ENCODE peak calls at places on chromosomes 5 and 9, in eight cellular contexts. U, B, D, J, O, G, Y and H are unnamed samples. For H3K4me1, the result is how much of the 10 kb centered on the place peaks cover.

GRCh38 chr9:34991833-34992375 is 2.4 kb downstream of the DNAJB5 start:
- DNase-seq in U (no peak), B (no peak), D (peak), J (no peak), O (peak), G (no peak), Y (no peak), H (no peak)

GRCh38 chr9:36479086-36479485 is 79.0 kb upstream of the RNF38 start:
- DNase-seq in U (no peak), B (no peak), D (no peak), J (no peak), O (no peak), G (no peak), Y (no peak), H (no peak)

GRCh38 chr9:78146241-78146640 is 89.6 kb upstream of the CEP78 start:
- DNase-seq in U (no peak), B (no peak), D (no peak), J (no peak), O (no peak), G (no peak), Y (no peak), H (no peak)

GRCh38 chr9:10331157-10331556 is 281.6 kb downstream of the PTPRD start:
- DNase-seq in U (no peak), B (no peak), D (no peak), J (no peak), O (no peak), G (no peak), Y (no peak), H (no peak)

GRCh38 chr5:107483196-107483595 is 187.5 kb downstream of the EFNA5 start:
- DNase-seq in U (no peak), B (no peak), D (no peak), J (no peak), O (no peak), G (no peak), Y (no peak), H (no peak)

GRCh38 chr5:41414598-41414997 is 95.8 kb downstream of the PLCXD3 start:
- DNase-seq in U (no peak), B (no peak), D (no peak), J (peak), O (peak), G (peak), Y (no peak), H (no peak)

GRCh38 chr5:126267435-126267834 is 155.8 kb upstream of the GRAMD2B start:
- DNase-seq in U (no peak), B (no peak), D (no peak), J (no peak), O (no peak), G (no peak), Y (no peak), H (no peak)

GRCh38 chr9:71642043-71642442 is 126.3 kb downstream of the CEMIP2 start:
- DNase-seq in U (no peak), B (no peak), D (no peak), J (no peak), O (no peak), G (no peak), Y (no peak), H (no peak)

GRCh38 chr9:92654481-92655301 is 15.2 kb downstream of the IPPK start:
- DNase-seq in U (peak), B (no peak), D (no peak), J (no peak), O (no peak), G (no peak), Y (no peak), H (no peak)

GRCh38 chr5:321233-321725 is at the start of gene AHRR:
- DNase-seq in U (peak), B (no peak), D (peak), J (peak), O (no peak), G (no peak), Y (no peak), H (no peak)

GRCh38 chr9:109331353-109331752 is 10.5 kb upstream of the EPB41L4B start:
- DNase-seq in U (peak), B (no peak), D (no peak), J (no peak), O (no peak), G (peak), Y (no peak), H (no peak)

GRCh38 chr5:20617876-20618275 is 629.9 kb upstream of the CDH18 start:
- DNase-seq in U (no peak), B (no peak), D (peak), J (no peak), O (no peak), G (no peak), Y (no peak), H (no peak)

GRCh38 chr5:159877087-159877486 is 39.2 kb upstream of the ADRA1B start:
- DNase-seq in U (no peak), B (no peak), D (no peak), J (no peak), O (peak), G (no peak), Y (no peak), H (no peak)

GRCh38 chr5:41542183-41542582 is 31.8 kb upstream of the PLCXD3 start:
- DNase-seq in U (no peak), B (no peak), D (no peak), J (no peak), O (no peak), G (no peak), Y (no peak), H (no peak)

GRCh38 chr5:5348135-5348534 is 74.3 kb upstream of the ICE1 start:
- DNase-seq in U (no peak), B (no peak), D (peak), J (no peak), O (no peak), G (no peak), Y (no peak), H (no peak)

GRCh38 chr9:108033976-108034964 is 544.7 kb upstream of the KLF4 start:
- DNase-seq in U (no peak), B (no peak), D (no peak), J (no peak), O (peak), G (no peak), Y (no peak), H (no peak)

GRCh38 chr5:172534229-172535169 is 80.2 kb upstream of the SH3PXD2B start:
- DNase-seq in U (no peak), B (no peak), D (no peak), J (no peak), O (no peak), G (no peak), Y (no peak), H (no peak)

DNA sequence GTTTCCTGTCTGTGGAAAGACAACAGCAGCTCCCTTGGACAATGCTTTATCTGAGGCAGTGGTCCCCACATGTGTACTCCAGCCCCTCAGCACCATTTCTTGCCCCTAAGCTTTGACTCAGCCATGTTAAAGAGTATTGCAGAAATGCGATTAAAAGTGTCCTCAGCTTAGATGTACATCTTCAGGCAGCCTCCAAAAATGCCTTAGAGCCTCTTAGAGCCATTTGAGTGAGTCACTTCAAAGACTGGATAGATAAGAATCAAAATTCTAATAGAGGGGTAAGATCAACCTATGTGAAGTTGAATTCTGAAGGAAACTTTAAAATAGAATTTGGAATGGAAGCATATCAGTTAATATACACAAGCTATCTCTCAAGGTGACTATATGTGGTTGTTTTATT is 296.3 kb downstream of the ADAMTS6 start:
- DNase-seq in U (no peak), B (no peak), D (no peak), J (no peak), O (no peak), G (no peak), Y (no peak), H (no peak)
- H3K27ac ChIP-seq in U (no peak), B (no peak), D (no peak), J (no peak), O (no peak), G (no peak), Y (no peak), H (no peak)

DNA sequence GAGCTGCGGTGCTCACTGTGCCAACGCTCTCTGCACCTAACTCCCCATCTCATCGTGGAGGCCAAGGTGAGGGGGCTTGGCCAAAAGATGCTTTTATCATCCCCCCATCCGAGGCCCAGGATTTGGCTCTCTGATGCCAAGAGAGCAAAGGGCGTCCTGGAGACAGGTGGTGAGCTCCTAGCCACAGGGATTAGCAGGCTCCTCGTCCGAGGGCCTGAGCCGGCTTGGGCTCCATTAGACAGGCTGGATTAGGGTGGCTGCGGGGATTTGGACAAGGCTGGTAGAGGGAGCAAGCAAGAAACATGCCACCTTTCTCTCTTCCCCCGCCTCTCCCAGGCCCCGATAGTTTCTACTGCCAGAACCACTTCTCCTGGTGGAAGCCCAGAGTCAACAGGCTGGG is 1.0 kb upstream of the GRM6 start:
- DNase-seq in U (no peak), B (no peak), D (peak), J (no peak), O (no peak), G (no peak), Y (no peak), H (no peak)
- H3K4me3 ChIP-seq in U (no peak), B (no peak), D (no peak), J (no peak), O (no peak), G (no peak), Y (no peak), H (no peak)

GRCh38 chr5:143924311-143924710 is 112.3 kb downstream of the HMHB1 start:
- DNase-seq in U (no peak), B (no peak), D (no peak), J (no peak), O (no peak), G (no peak), Y (no peak), H (no peak)

GRCh38 chr5:143920772-143921171 is 108.8 kb downstream of the HMHB1 start:
- DNase-seq in U (no peak), B (no peak), D (no peak), J (no peak), O (no peak), G (no peak), Y (no peak), H (no peak)

GRCh38 chr5:143923634-143924265 is 111.8 kb downstream of the HMHB1 start:
- DNase-seq in U (no peak), B (no peak), D (no peak), J (peak), O (no peak), G (no peak), Y (no peak), H (no peak)

GRCh38 chr5:143922718-143923117 is 110.8 kb downstream of the HMHB1 start:
- DNase-seq in U (no peak), B (no peak), D (no peak), J (no peak), O (no peak), G (no peak), Y (no peak), H (no peak)

GRCh38 chr5:143921525-143922311 is 109.8 kb downstream of the HMHB1 start:
- DNase-seq in U (no peak), B (no peak), D (no peak), J (peak), O (no peak), G (no peak), Y (no peak), H (no peak)
- H3K4me1 ChIP-seq in U (under half), B (under half), D (under half), J (under half), O (under half), G (under half), Y (under half), H (under half)

DNA sequence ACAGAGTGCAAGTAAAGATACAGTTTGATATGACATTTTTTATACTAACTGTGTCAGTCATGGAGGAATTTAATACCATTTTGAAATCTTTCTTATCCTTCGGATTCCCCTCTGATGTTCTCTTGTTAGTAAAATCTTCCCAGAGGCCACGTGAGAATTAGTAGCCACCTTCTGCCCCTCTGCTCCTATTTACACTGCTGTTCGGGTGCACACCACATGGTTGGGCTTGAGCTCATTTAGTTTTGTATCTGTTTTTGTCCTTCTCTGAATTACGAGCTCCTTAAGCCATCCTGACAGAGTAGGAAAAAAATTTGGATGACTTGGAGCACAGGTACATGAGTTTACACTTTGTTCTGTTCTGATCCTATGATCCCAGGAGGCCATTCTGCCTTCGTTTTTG is 109.7 kb downstream of the SV2C start:
- DNase-seq in U (no peak), B (no peak), D (no peak), J (no peak), O (no peak), G (no peak), Y (no peak), H (no peak)
- H3K27ac ChIP-seq in U (no peak), B (no peak), D (no peak), J (no peak), O (no peak), G (no peak), Y (no peak), H (no peak)

GRCh38 chr5:136891175-136891574 is 525.8 kb upstream of the TRPC7 start:
- DNase-seq in U (no peak), B (no peak), D (peak), J (no peak), O (no peak), G (no peak), Y (no peak), H (no peak)

GRCh38 chr5:136886623-136887022 is 521.3 kb upstream of the TRPC7 start:
- DNase-seq in U (no peak), B (no peak), D (no peak), J (no peak), O (no peak), G (no peak), Y (no peak), H (no peak)

GRCh38 chr5:136891601-136892000 is 526.3 kb upstream of the TRPC7 start:
- DNase-seq in U (no peak), B (no peak), D (peak), J (no peak), O (no peak), G (no peak), Y (no peak), H (no peak)

GRCh38 chr5:136890431-136891148 is 525.2 kb upstream of the TRPC7 start:
- DNase-seq in U (no peak), B (no peak), D (no peak), J (no peak), O (no peak), G (no peak), Y (no peak), H (no peak)

GRCh38 chr5:136892026-136892425 is 526.7 kb upstream of the TRPC7 start:
- DNase-seq in U (no peak), B (no peak), D (peak), J (no peak), O (no peak), G (no peak), Y (no peak), H (no peak)
- H3K4me3 ChIP-seq in U (no peak), B (no peak), D (peak), J (no peak), O (no peak), G (no peak), Y (no peak), H (no peak)

GRCh38 chr5:143003328-143003636 is 233.1 kb downstream of the ARHGAP26 start:
- DNase-seq in U (no peak), B (no peak), D (no peak), J (no peak), O (no peak), G (no peak), Y (no peak), H (no peak)
- H3K4me1 ChIP-seq in U (under half), B (under half), D (under half), J (under half), O (under half), G (under half), Y (under half), H (half or more)

GRCh38 chr5:137894586-137894985 is 5.3 kb downstream of the PKD2L2 start:
- DNase-seq in U (no peak), B (no peak), D (no peak), J (no peak), O (no peak), G (no peak), Y (no peak), H (no peak)
- H3K27ac ChIP-seq in U (no peak), B (no peak), D (no peak), J (no peak), O (no peak), G (no peak), Y (no peak), H (no peak)